ENCODE peak calls at places on chromosomes 3 and 15, in six cellular contexts. N is endothelial cell of umbilical vein, O is brain microvascular endothelial cell, K is RWPE1, G is sigmoid colon, W is tibial nerve. I is an unnamed sample.

GRCh38 chr3:107315136-107315535 is 62.1 kb upstream of the CCDC54 start:
- DNase-seq in N (no peak), O (peak), K (no peak), G (no peak), W (no peak), I (no peak)

GRCh38 chr15:42712584-42712983 is 24.3 kb downstream of the CDAN1 start:
- DNase-seq in N (no peak), O (no peak), K (no peak), G (peak), W (no peak), I (no peak)

GRCh38 chr3:45596290-45596791 is 1.8 kb downstream of the LIMD1 start:
- DNase-seq in N (no peak), O (no peak), K (no peak), G (no peak), W (no peak), I (peak)

GRCh38 chr15:57505056-57505713 is 86.5 kb upstream of the MYZAP start:
- DNase-seq in N (peak), O (peak), K (peak), G (no peak), W (no peak), I (no peak)

GRCh38 chr3:90145094-90145810 is 1037.8 kb downstream of the EPHA3 start:
- DNase-seq in N (no peak), O (peak), K (no peak), G (no peak), W (no peak), I (no peak)

GRCh38 chr3:125644036-125645025 is 49.0 kb upstream of the OSBPL11 start:
- DNase-seq in N (no peak), O (no peak), K (no peak), G (peak), W (peak), I (peak)

GRCh38 chr3:190581041-190581501 is 67.2 kb downstream of the IL1RAP start:
- DNase-seq in N (peak), O (peak), K (no peak), G (no peak), W (no peak), I (no peak)

GRCh38 chr15:42210703-42211102 is 2.6 kb upstream of the VPS39 start:
- DNase-seq in N (no peak), O (no peak), K (no peak), G (no peak), W (no peak), I (no peak)

GRCh38 chr3:65979152-65979551 is 59.6 kb downstream of the MAGI1 start:
- DNase-seq in N (no peak), O (peak), K (no peak), G (no peak), W (peak), I (no peak)

GRCh38 chr15:89496155-89497098 is at the start of gene RHCG:
- DNase-seq in N (peak), O (peak), K (no peak), G (no peak), W (no peak), I (peak)

GRCh38 chr3:194869482-194870169 is 183.9 kb downstream of the FAM43A start:
- DNase-seq in N (peak), O (peak), K (peak), G (no peak), W (no peak), I (no peak)

GRCh38 chr3:184559336-184559735 is 2.2 kb upstream of the EPHB3 start:
- DNase-seq in N (no peak), O (no peak), K (no peak), G (no peak), W (no peak), I (peak)

DNA sequence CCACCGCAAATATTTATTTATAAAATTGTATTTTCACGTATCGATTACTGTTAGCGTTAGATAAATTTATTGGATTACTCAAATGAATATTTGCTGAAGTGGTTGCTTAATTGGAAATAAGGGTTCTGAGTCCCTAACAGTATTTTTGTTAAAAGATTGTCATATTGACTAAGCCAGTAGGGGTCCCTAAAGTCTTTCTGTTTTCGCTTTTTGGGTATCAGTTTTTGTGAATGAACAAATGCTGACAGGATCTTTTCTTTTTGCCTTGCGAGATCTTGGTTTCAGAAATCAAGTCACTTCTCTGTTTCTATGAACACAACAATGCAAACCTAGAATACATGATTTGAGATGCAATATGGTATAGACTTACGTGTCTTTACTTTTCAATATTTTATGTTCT is 7.1 kb downstream of the RAD51 start:
- DNase-seq in N (peak), O (no peak), K (no peak), G (no peak), W (no peak), I (no peak)
- TF ChIP-seq CTCF in N (peak), O (peak), K (no peak), G (no peak), W (no peak), I (no peak)

GRCh38 chr15:88331291-88331690 is 74.8 kb upstream of the NTRK3 start:
- DNase-seq in N (peak), O (peak), K (peak), G (no peak), W (no peak), I (no peak)
- TF ChIP-seq CTCF in N (peak), O (peak), K (peak), G (no peak), W (no peak), I (no peak)

GRCh38 chr3:122021811-122022401 is at the start of gene ILDR1:
- DNase-seq in N (no peak), O (no peak), K (peak), G (no peak), W (no peak), I (peak)

GRCh38 chr3:122024800-122025199 is 2.8 kb upstream of the ILDR1 start:
- DNase-seq in N (no peak), O (no peak), K (no peak), G (no peak), W (no peak), I (no peak)

GRCh38 chr3:122021037-122021436 is 1.0 kb downstream of the ILDR1 start:
- DNase-seq in N (no peak), O (no peak), K (no peak), G (no peak), W (no peak), I (no peak)

GRCh38 chr3:122025296-122025695 is 3.2 kb upstream of the ILDR1 start:
- DNase-seq in N (no peak), O (no peak), K (no peak), G (no peak), W (no peak), I (no peak)

GRCh38 chr3:122023335-122023734 is 1.3 kb upstream of the ILDR1 start:
- DNase-seq in N (no peak), O (no peak), K (no peak), G (no peak), W (no peak), I (no peak)
- TF ChIP-seq CTCF in N (no peak), O (no peak), K (no peak), G (no peak), W (no peak), I (no peak)

GRCh38 chr3:75176886-75177285 is 487.2 kb upstream of the FRG2C start:
- DNase-seq in N (no peak), O (peak), K (no peak), G (no peak), W (no peak), I (no peak)

GRCh38 chr3:75171632-75172230 is 492.4 kb upstream of the FRG2C start:
- DNase-seq in N (no peak), O (no peak), K (no peak), G (no peak), W (no peak), I (no peak)
- TF ChIP-seq CTCF in N (no peak), O (peak), K (peak), G (peak), W (no peak), I (no peak)

GRCh38 chr15:101562428-101563059 is 73.0 kb upstream of the PCSK6 start:
- DNase-seq in N (no peak), O (no peak), K (no peak), G (peak), W (no peak), I (no peak)
- TF ChIP-seq CTCF in N (no peak), O (no peak), K (no peak), G (no peak), W (no peak), I (no peak)

GRCh38 chr3:127547761-127548605 is 42.5 kb downstream of the TPRA1 start:
- DNase-seq in N (peak), O (peak), K (peak), G (peak), W (peak), I (peak)

GRCh38 chr3:127546517-127546916 is 44.0 kb downstream of the TPRA1 start:
- DNase-seq in N (no peak), O (no peak), K (no peak), G (peak), W (no peak), I (no peak)

GRCh38 chr3:127545711-127546457 is 44.6 kb downstream of the TPRA1 start:
- DNase-seq in N (no peak), O (no peak), K (no peak), G (peak), W (no peak), I (no peak)

GRCh38 chr3:127544806-127545545 is 45.6 kb downstream of the TPRA1 start:
- DNase-seq in N (no peak), O (no peak), K (no peak), G (peak), W (no peak), I (no peak)

GRCh38 chr3:127546970-127547733 is 43.4 kb downstream of the TPRA1 start:
- DNase-seq in N (no peak), O (no peak), K (no peak), G (no peak), W (no peak), I (no peak)
- TF ChIP-seq CTCF in N (no peak), O (no peak), K (no peak), G (no peak), W (no peak), I (no peak)

DNA sequence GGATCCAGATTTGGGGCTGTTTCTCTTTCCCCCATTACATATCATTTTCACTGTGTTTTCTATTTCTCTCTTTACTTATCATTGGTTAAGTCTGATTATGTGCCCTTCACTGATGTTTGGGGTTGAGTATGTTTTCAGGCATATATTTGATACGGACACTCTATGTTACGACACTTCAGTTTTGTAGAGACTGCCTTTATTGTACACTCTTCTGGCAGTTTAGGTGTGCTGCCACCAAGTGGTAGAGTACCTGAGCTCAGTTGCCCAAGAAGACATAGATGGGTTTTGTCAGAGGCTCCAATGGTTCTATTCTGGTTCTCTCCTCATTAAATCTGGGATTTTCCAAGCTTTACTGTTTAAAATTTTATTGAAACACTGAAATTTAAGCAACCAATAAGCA is 255.0 kb upstream of the ROPN1 start:
- DNase-seq in N (peak), O (no peak), K (peak), G (no peak), W (no peak), I (no peak)
- TF ChIP-seq CTCF in N (peak), O (peak), K (peak), G (no peak), W (no peak), I (no peak)

GRCh38 chr3:40719660-40720287 is 195.0 kb downstream of the ZNF621 start:
- DNase-seq in N (no peak), O (no peak), K (peak), G (no peak), W (no peak), I (peak)
- TF ChIP-seq CTCF in N (no peak), O (peak), K (peak), G (peak), W (peak), I (no peak)

GRCh38 chr3:83928903-83929302 is 1029.9 kb upstream of the CADM2 start:
- DNase-seq in N (no peak), O (no peak), K (no peak), G (no peak), W (no peak), I (no peak)

GRCh38 chr3:83926291-83926690 is 1032.5 kb upstream of the CADM2 start:
- DNase-seq in N (no peak), O (no peak), K (no peak), G (no peak), W (no peak), I (no peak)

GRCh38 chr3:83928391-83928790 is 1030.4 kb upstream of the CADM2 start:
- DNase-seq in N (no peak), O (no peak), K (no peak), G (no peak), W (no peak), I (no peak)
- TF ChIP-seq CTCF in N (no peak), O (peak), K (no peak), G (no peak), W (no peak), I (no peak)

I was measured in mucosa of descending colon.